ENCODE peak calls at places on chromosomes 11 and 22, in four cellular contexts. H, V, E and F are unnamed samples.

GRCh38 chr22:29147241-29147919 is 58.3 kb upstream of the EMID1 start:
- DNase-seq in H (no peak), V (no peak), E (no peak), F (no peak)

GRCh38 chr22:49995413-49996191 is 17.0 kb downstream of the IL17REL start:
- DNase-seq in H (no peak), V (no peak), E (no peak), F (peak; percentile 13)

GRCh38 chr11:126834573-126834972 is 166.0 kb downstream of the KIRREL3 start:
- DNase-seq in H (no peak), V (no peak), E (no peak), F (no peak)

GRCh38 chr11:79694368-79694767 is 253.5 kb upstream of the TENM4 start:
- DNase-seq in H (no peak), V (no peak), E (no peak), F (no peak)

GRCh38 chr11:47981667-47982404 is 1.5 kb downstream of the PTPRJ start:
- DNase-seq in H (peak; percentile 39), V (no peak), E (no peak), F (peak; percentile 27)

GRCh38 chr11:98564881-98565280 is 455.9 kb upstream of the CNTN5 start:
- DNase-seq in H (no peak), V (no peak), E (no peak), F (no peak)

GRCh38 chr11:121035823-121036222 is 11.9 kb downstream of the TBCEL start:
- DNase-seq in H (no peak), V (no peak), E (peak; percentile 28), F (no peak)

GRCh38 chr11:40219401-40219800 is 1240.1 kb downstream of the LRRC4C start:
- DNase-seq in H (no peak), V (no peak), E (no peak), F (peak; percentile 2)

GRCh38 chr22:41908409-41909289 is 6.2 kb downstream of the SHISA8 start:
- DNase-seq in H (no peak), V (no peak), E (no peak), F (peak; percentile 71)

GRCh38 chr22:32020117-32020516 is 22.9 kb upstream of the SLC5A1 start:
- DNase-seq in H (peak; percentile 22), V (peak; percentile 5), E (no peak), F (no peak)

GRCh38 chr11:27912916-27913315 is 195.0 kb downstream of the KIF18A start:
- DNase-seq in H (no peak), V (no peak), E (no peak), F (no peak)

GRCh38 chr11:47508595-47509555 is 44.1 kb downstream of the CELF1 start:
- DNase-seq in H (no peak), V (no peak), E (no peak), F (no peak)

GRCh38 chr11:107757661-107758060 is 45.8 kb upstream of the SLN start:
- DNase-seq in H (no peak), V (no peak), E (no peak), F (no peak)

GRCh38 chr11:34860034-34860433 is 56.1 kb downstream of the APIP start:
- DNase-seq in H (no peak), V (no peak), E (no peak), F (no peak)

GRCh38 chr11:14902650-14903350 is 10.8 kb upstream of the CYP2R1 start:
- DNase-seq in H (no peak), V (no peak), E (no peak), F (no peak)

GRCh38 chr11:76918941-76919386 is 58.2 kb downstream of the ACER3 start:
- DNase-seq in H (peak; percentile 69), V (peak; percentile 58), E (peak; percentile 19), F (peak; percentile 45)

GRCh38 chr11:115769891-115770290 is 265.7 kb upstream of the CADM1 start:
- DNase-seq in H (no peak), V (no peak), E (no peak), F (no peak)

GRCh38 chr22:17910561-17911311 is 113.6 kb downstream of the MICAL3 start:
- DNase-seq in H (peak; percentile 45), V (no peak), E (no peak), F (peak; percentile 68)
- TF ChIP-seq PBX3 in H (no peak), V (no peak), E (no peak), F (peak; percentile 86)

DNA sequence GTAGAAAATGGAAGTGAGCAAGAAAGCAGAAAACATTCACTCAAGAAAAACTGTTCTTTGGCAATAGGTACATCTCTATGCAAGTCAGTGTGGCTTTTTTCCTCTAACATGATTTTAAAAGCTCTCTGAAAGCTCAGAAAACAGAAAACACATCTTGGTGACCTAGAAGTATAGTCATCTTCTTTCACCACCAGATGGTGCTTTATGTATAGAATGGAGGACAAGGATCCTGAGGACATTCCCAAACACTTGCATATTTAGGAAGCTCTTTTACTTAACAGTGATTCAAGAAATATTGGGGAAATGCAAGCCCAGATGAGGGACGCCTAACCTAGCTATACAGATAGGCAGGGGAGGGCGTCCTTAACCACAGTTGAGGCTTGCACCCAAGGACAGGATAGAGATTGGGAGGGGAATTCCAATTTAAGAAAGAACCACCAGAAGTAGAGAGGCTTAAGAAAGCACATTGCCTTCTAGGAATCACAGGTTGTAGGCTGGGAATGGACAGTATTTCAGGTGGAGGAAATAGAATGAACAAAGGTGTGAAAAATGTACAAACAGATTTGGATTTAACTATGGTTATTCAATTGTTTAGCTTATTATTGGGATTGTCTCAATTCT is 13.8 kb upstream of the CCDC81 start:
- DNase-seq in H (peak; percentile 61), V (peak; percentile 6), E (no peak), F (no peak)
- TF ChIP-seq PBX3 in H (no peak), V (no peak), E (no peak), F (no peak)

DNA sequence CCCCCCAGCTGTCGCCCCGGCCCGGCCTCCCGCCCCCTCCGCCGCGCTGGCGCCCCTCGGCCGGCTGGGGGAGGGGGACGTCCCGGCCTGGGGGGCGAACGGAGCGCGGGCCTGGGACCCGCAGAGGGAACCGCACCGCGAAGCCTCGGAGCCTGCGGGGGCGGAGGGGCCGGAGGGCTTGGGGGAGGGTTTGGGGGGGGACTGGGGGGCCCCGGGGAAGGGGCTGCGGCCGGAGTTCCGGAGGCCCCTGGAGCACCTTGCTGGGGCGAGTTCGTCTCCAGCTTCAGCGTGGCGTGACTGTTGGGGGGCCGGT is 248 bp upstream of the SCT start:
- DNase-seq in H (no peak), V (no peak), E (no peak), F (no peak)
- TF ChIP-seq PBX3 in H (no peak), V (no peak), E (no peak), F (no peak)

GRCh38 chr11:69080361-69080973 is 31.7 kb downstream of the TPCN2 start:
- DNase-seq in H (peak; percentile 40), V (no peak), E (no peak), F (no peak)
- TF ChIP-seq PBX3 in H (no peak), V (no peak), E (no peak), F (no peak)

GRCh38 chr11:2525166-2525861 is 80.5 kb downstream of the KCNQ1 start:
- DNase-seq in H (no peak), V (no peak), E (no peak), F (no peak)

GRCh38 chr11:2522636-2523255 is 77.9 kb downstream of the KCNQ1 start:
- DNase-seq in H (no peak), V (no peak), E (no peak), F (peak; percentile 30)

GRCh38 chr11:2525941-2526807 is 81.4 kb downstream of the KCNQ1 start:
- DNase-seq in H (no peak), V (no peak), E (no peak), F (no peak)

GRCh38 chr11:2523821-2524391 is 79.1 kb downstream of the KCNQ1 start:
- DNase-seq in H (no peak), V (no peak), E (no peak), F (peak; percentile 19)

GRCh38 chr11:2524446-2525165 is 79.8 kb downstream of the KCNQ1 start:
- DNase-seq in H (no peak), V (no peak), E (no peak), F (peak; percentile 41)
- TF ChIP-seq PBX3 in H (no peak), V (no peak), E (no peak), F (no peak)

DNA sequence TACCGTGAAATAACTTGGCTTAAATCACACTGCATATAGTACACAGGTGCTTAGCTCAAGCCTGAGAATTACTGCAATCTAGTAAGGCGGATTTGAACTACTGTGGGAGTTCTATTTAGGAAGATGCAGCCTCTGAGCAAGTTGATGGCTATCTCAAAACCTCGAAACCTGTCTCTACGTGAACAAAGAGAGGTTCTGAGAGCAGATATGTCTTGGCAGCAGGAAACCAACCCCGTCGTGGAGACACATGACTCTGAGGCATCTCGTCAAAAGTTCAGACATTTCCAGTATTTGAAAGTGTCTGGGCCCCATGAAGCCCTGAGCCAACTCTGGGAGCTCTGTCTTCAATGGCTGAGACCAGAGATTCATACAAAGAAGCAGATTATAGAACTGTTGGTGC is 5.9 kb downstream of the ZNF215 start:
- DNase-seq in H (no peak), V (no peak), E (no peak), F (no peak)
- TF ChIP-seq PBX3 in H (no peak), V (no peak), E (no peak), F (no peak)

DNA sequence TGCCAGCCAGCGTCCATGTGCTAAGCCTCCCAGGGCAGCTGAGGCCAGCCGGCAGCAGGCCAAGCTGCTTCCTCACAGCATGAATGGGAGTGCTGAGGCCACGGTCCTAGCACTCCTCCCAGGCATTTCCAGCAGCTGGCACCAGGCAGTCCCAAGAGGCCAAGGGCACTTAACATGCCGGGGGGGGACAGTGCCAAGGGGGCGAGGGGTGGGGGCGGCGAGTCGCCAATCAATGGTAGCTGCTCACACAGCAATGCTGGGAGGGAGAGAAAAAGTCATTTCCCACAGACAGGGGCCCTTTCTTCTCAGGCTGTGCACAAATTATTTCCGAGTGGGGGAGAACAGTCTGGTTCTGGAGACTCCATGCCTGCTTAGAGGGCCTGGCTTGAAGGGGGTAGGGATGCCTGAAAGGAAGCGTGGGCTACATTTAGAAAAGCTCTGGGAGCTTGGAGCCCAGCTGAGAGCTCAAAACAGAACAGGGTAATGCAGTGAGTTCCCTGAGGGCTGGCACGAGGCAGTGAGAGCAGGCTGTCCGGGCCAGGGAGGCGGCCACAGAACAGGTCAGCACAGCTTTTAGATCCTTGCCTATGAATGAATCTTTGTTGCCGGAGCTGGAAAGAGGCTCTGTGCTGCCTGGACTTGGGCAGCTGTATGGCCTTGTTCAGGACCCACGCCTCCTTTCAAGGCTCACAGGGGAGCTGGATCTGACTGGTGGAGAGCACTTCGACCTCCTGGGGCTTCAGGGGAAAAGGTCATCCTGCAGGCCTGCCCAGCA is 14.4 kb upstream of the TBC1D10A start:
- DNase-seq in H (no peak), V (no peak), E (no peak), F (no peak)
- TF ChIP-seq PBX3 in H (no peak), V (no peak), E (no peak), F (no peak)